ENCODE peak calls at places on chromosomes 16 and 17, in four cellular contexts. C, Z, O and Y are unnamed samples.
A peak's percentile ranks its signal among the peaks of the same experiment; 100 is the strongest.

GRCh38 chr17:21263351-21263750 is 10.1 kb upstream of the NATD1 start:
- DNase-seq in C (no peak), Z (no peak), O (no peak), Y (no peak)

GRCh38 chr17:37447641-37448040 is 41.0 kb downstream of the TADA2A start:
- DNase-seq in C (no peak), Z (no peak), O (no peak), Y (no peak)

GRCh38 chr17:80861892-80862291 is 129.7 kb upstream of the CHMP6 start:
- DNase-seq in C (no peak), Z (peak; percentile 49), O (no peak), Y (no peak)

GRCh38 chr17:62801553-62801952 is 6.6 kb downstream of the MARCHF10 start:
- DNase-seq in C (no peak), Z (no peak), O (no peak), Y (no peak)

GRCh38 chr17:5871666-5872065 is 198.5 kb upstream of the WSCD1 start:
- DNase-seq in C (no peak), Z (no peak), O (no peak), Y (no peak)

GRCh38 chr16:67311607-67312449 is 14.7 kb downstream of the KCTD19 start:
- DNase-seq in C (peak; percentile 74), Z (no peak), O (no peak), Y (no peak)

GRCh38 chr16:14530046-14530445 is 100.0 kb downstream of the PARN start:
- DNase-seq in C (no peak), Z (no peak), O (no peak), Y (no peak)

GRCh38 chr16:85613609-85614337 is 651 bp downstream of the GSE1 start:
- DNase-seq in C (peak; percentile 82), Z (no peak), O (peak; percentile 76), Y (peak; percentile 80)

GRCh38 chr16:4184038-4184702 is 57.7 kb downstream of the SRL start:
- DNase-seq in C (no peak), Z (no peak), O (no peak), Y (peak; percentile 44)

GRCh38 chr16:82096641-82097040 is 61.6 kb downstream of the HSD17B2 start:
- DNase-seq in C (no peak), Z (no peak), O (no peak), Y (no peak)

GRCh38 chr17:2238432-2239169 is 65.0 kb downstream of the SMG6 start:
- DNase-seq in C (no peak), Z (no peak), O (no peak), Y (peak; percentile 49)

GRCh38 chr16:75801307-75801706 is 75.0 kb upstream of the CPHXL start:
- DNase-seq in C (no peak), Z (no peak), O (no peak), Y (no peak)

GRCh38 chr17:27282054-27282501 is 11.8 kb upstream of the WSB1 start:
- DNase-seq in C (no peak), Z (no peak), O (no peak), Y (no peak)

GRCh38 chr16:89189358-89190025 is 10.8 kb downstream of the SLC22A31 start:
- DNase-seq in C (peak; percentile 21), Z (no peak), O (no peak), Y (no peak)

GRCh38 chr17:34254651-34255380 is at the start of gene CCL2:
- DNase-seq in C (peak; percentile 85), Z (no peak), O (no peak), Y (peak; percentile 62)

GRCh38 chr16:79770244-79771064 is 169.9 kb upstream of the MAF start:
- DNase-seq in C (peak; percentile 95), Z (peak; percentile 42), O (peak; percentile 68), Y (peak; percentile 94)

GRCh38 chr17:71232801-71233559 is 887.8 kb upstream of the SOX9 start:
- DNase-seq in C (no peak), Z (no peak), O (no peak), Y (no peak)

GRCh38 chr17:49106366-49107210 is 26.0 kb upstream of the B4GALNT2 start:
- DNase-seq in C (no peak), Z (no peak), O (no peak), Y (no peak)

GRCh38 chr17:68290268-68290954 is 516 bp downstream of the SLC16A6 start:
- DNase-seq in C (peak; percentile 61), Z (peak; percentile 54), O (no peak), Y (peak; percentile 37)

GRCh38 chr17:1539811-1540210 is 22.8 kb downstream of the PITPNA start:
- DNase-seq in C (no peak), Z (no peak), O (no peak), Y (no peak)

GRCh38 chr17:81906476-81907218 is 4.6 kb downstream of the PCYT2 start:
- DNase-seq in C (no peak), Z (no peak), O (no peak), Y (no peak)

GRCh38 chr16:59047114-59047513 is 313.0 kb upstream of the GOT2 start:
- DNase-seq in C (no peak), Z (no peak), O (no peak), Y (no peak)

GRCh38 chr17:54891176-54891821 is 9.4 kb upstream of the TOM1L1 start:
- DNase-seq in C (no peak), Z (no peak), O (peak; percentile 57), Y (no peak)

GRCh38 chr17:49746791-49747490 is 17.0 kb downstream of the FAM117A start:
- DNase-seq in C (no peak), Z (no peak), O (no peak), Y (no peak)

GRCh38 chr17:62898239-62898864 is 67.7 kb upstream of the TANC2 start:
- DNase-seq in C (no peak), Z (no peak), O (no peak), Y (no peak)

GRCh38 chr17:80283116-80283852 is 22.6 kb downstream of the RNF213 start:
- DNase-seq in C (no peak), Z (no peak), O (no peak), Y (no peak)

GRCh38 chr17:7932483-7932891 is 481 bp downstream of the CNTROB start:
- DNase-seq in C (no peak), Z (no peak), O (no peak), Y (peak; percentile 19)

GRCh38 chr17:27241346-27241946 is 52.5 kb upstream of the WSB1 start:
- DNase-seq in C (no peak), Z (no peak), O (no peak), Y (no peak)

GRCh38 chr16:68287276-68288251 is 23.2 kb downstream of the SLC7A6OS start:
- DNase-seq in C (peak; percentile 90), Z (no peak), O (no peak), Y (peak; percentile 96)

GRCh38 chr16:1494129-1494640 is 1.0 kb downstream of the TELO2 start:
- DNase-seq in C (peak; percentile 83), Z (no peak), O (peak; percentile 19), Y (peak; percentile 75)

GRCh38 chr17:19768046-19768782 is 20.1 kb upstream of the ALDH3A1 start:
- DNase-seq in C (no peak), Z (no peak), O (no peak), Y (no peak)

GRCh38 chr17:82754297-82755208 is 2.7 kb downstream of the TBCD start:
- DNase-seq in C (no peak), Z (no peak), O (no peak), Y (peak; percentile 17)

GRCh38 chr17:59466943-59467801 is 98.2 kb upstream of the DHX40 start:
- DNase-seq in C (no peak), Z (no peak), O (no peak), Y (no peak)

GRCh38 chr16:47853635-47854034 is 302.2 kb downstream of the ABCC12 start:
- DNase-seq in C (no peak), Z (no peak), O (no peak), Y (no peak)

GRCh38 chr17:74750327-74751069 is 2.1 kb downstream of the NHERF1 start:
- DNase-seq in C (no peak), Z (no peak), O (no peak), Y (no peak)

GRCh38 chr17:68906638-68907037 is 48.6 kb downstream of the ABCA8 start:
- DNase-seq in C (no peak), Z (no peak), O (peak; percentile 8), Y (no peak)

GRCh38 chr16:72542103-72542502 is 370.1 kb upstream of the PMFBP1 start:
- DNase-seq in C (no peak), Z (no peak), O (no peak), Y (no peak)

GRCh38 chr17:49227436-49228261 is 2.9 kb downstream of the PHOSPHO1 start:
- DNase-seq in C (peak; percentile 84), Z (peak; percentile 72), O (peak; percentile 59), Y (peak; percentile 78)